ENCODE peak calls at places on chromosomes 2 and 18, in ten cellular contexts. One of them, this sample, is unnamed.
A peak's percentile ranks its signal among the peaks of the same experiment; 100 is the strongest.

GRCh38 chr2:20516291-20516645 is 69.4 kb downstream of the RHOB start:
- DNase-seq in CD8-positive, alpha-beta memory T cell: no peak
- DNase-seq in neuronal stem cell: no peak
- DNase-seq in effector memory CD4-positive, alpha-beta T cell: no peak
- DNase-seq in lung: no peak
- DNase-seq in RWPE1: no peak
- DNase-seq in neural progenitor cell: no peak
- DNase-seq in brain microvascular endothelial cell: no peak
- DNase-seq in psoas muscle: no peak
- DNase-seq in CD4-positive, alpha-beta T cell: no peak
- DNase-seq in this sample: no peak

GRCh38 chr2:126995652-126996377 is 97.1 kb downstream of the TEX51 start:
- DNase-seq in CD8-positive, alpha-beta memory T cell: no peak
- DNase-seq in neuronal stem cell: no peak
- DNase-seq in effector memory CD4-positive, alpha-beta T cell: no peak
- DNase-seq in lung: no peak
- DNase-seq in RWPE1: no peak
- DNase-seq in neural progenitor cell: no peak
- DNase-seq in brain microvascular endothelial cell: no peak
- DNase-seq in psoas muscle: no peak
- DNase-seq in CD4-positive, alpha-beta T cell: no peak
- DNase-seq in this sample: no peak

GRCh38 chr2:22355816-22356433 is 1029.1 kb upstream of the KLHL29 start:
- DNase-seq in CD8-positive, alpha-beta memory T cell: peak; percentile 1
- DNase-seq in neuronal stem cell: peak; percentile 69
- DNase-seq in effector memory CD4-positive, alpha-beta T cell: no peak
- DNase-seq in lung: peak; percentile 49
- DNase-seq in RWPE1: peak; percentile 20
- DNase-seq in neural progenitor cell: peak; percentile 70
- DNase-seq in brain microvascular endothelial cell: peak; percentile 19
- DNase-seq in psoas muscle: peak; percentile 61
- DNase-seq in CD4-positive, alpha-beta T cell: no peak
- DNase-seq in this sample: peak; percentile 53

GRCh38 chr2:238080518-238080917 is 19.6 kb upstream of the ESPNL start:
- DNase-seq in CD8-positive, alpha-beta memory T cell: no peak
- DNase-seq in neuronal stem cell: no peak
- DNase-seq in effector memory CD4-positive, alpha-beta T cell: no peak
- DNase-seq in lung: no peak
- DNase-seq in RWPE1: no peak
- DNase-seq in neural progenitor cell: no peak
- DNase-seq in brain microvascular endothelial cell: no peak
- DNase-seq in psoas muscle: no peak
- DNase-seq in CD4-positive, alpha-beta T cell: no peak
- DNase-seq in this sample: no peak

GRCh38 chr18:27599202-27599829 is 414.2 kb upstream of the CHST9 start:
- DNase-seq in CD8-positive, alpha-beta memory T cell: no peak
- DNase-seq in neuronal stem cell: peak; percentile 57
- DNase-seq in effector memory CD4-positive, alpha-beta T cell: no peak
- DNase-seq in lung: no peak
- DNase-seq in RWPE1: peak; percentile 35
- DNase-seq in neural progenitor cell: peak; percentile 79
- DNase-seq in brain microvascular endothelial cell: peak; percentile 22
- DNase-seq in psoas muscle: peak; percentile 60
- DNase-seq in CD4-positive, alpha-beta T cell: no peak
- DNase-seq in this sample: peak; percentile 26

GRCh38 chr2:236675051-236675450 is 105.4 kb downstream of the ACKR3 start:
- DNase-seq in CD8-positive, alpha-beta memory T cell: no peak
- DNase-seq in neuronal stem cell: no peak
- DNase-seq in effector memory CD4-positive, alpha-beta T cell: no peak
- DNase-seq in lung: no peak
- DNase-seq in RWPE1: no peak
- DNase-seq in neural progenitor cell: no peak
- DNase-seq in brain microvascular endothelial cell: peak; percentile 54
- DNase-seq in psoas muscle: no peak
- DNase-seq in CD4-positive, alpha-beta T cell: no peak
- DNase-seq in this sample: no peak

GRCh38 chr2:42567806-42568429 is 514 bp upstream of the MTA3 start:
- DNase-seq in CD8-positive, alpha-beta memory T cell: no peak
- DNase-seq in neuronal stem cell: peak; percentile 50
- DNase-seq in effector memory CD4-positive, alpha-beta T cell: no peak
- DNase-seq in lung: peak; percentile 29
- DNase-seq in RWPE1: no peak
- DNase-seq in neural progenitor cell: peak; percentile 76
- DNase-seq in brain microvascular endothelial cell: peak; percentile 7
- DNase-seq in psoas muscle: peak; percentile 57
- DNase-seq in CD4-positive, alpha-beta T cell: peak; percentile 0
- DNase-seq in this sample: peak; percentile 39

GRCh38 chr2:143205106-143205764 is 76.0 kb downstream of the ARHGAP15 start:
- DNase-seq in CD8-positive, alpha-beta memory T cell: no peak
- DNase-seq in neuronal stem cell: no peak
- DNase-seq in effector memory CD4-positive, alpha-beta T cell: no peak
- DNase-seq in lung: no peak
- DNase-seq in RWPE1: peak; percentile 5
- DNase-seq in neural progenitor cell: no peak
- DNase-seq in brain microvascular endothelial cell: no peak
- DNase-seq in psoas muscle: no peak
- DNase-seq in CD4-positive, alpha-beta T cell: no peak
- DNase-seq in this sample: no peak

GRCh38 chr2:218886461-218886947 is 5.9 kb downstream of the WNT10A start:
- DNase-seq in CD8-positive, alpha-beta memory T cell: no peak
- DNase-seq in neuronal stem cell: no peak
- DNase-seq in effector memory CD4-positive, alpha-beta T cell: no peak
- DNase-seq in lung: no peak
- DNase-seq in RWPE1: no peak
- DNase-seq in neural progenitor cell: peak; percentile 45
- DNase-seq in brain microvascular endothelial cell: no peak
- DNase-seq in psoas muscle: no peak
- DNase-seq in CD4-positive, alpha-beta T cell: no peak
- DNase-seq in this sample: no peak

GRCh38 chr18:64854112-64854511 is 705.2 kb upstream of the LINC00305 start:
- DNase-seq in CD8-positive, alpha-beta memory T cell: no peak
- DNase-seq in neuronal stem cell: no peak
- DNase-seq in effector memory CD4-positive, alpha-beta T cell: no peak
- DNase-seq in lung: no peak
- DNase-seq in RWPE1: no peak
- DNase-seq in neural progenitor cell: no peak
- DNase-seq in brain microvascular endothelial cell: no peak
- DNase-seq in psoas muscle: no peak
- DNase-seq in CD4-positive, alpha-beta T cell: no peak
- DNase-seq in this sample: no peak

GRCh38 chr2:127153691-127154158 is 46.8 kb upstream of the BIN1 start:
- DNase-seq in CD8-positive, alpha-beta memory T cell: no peak
- DNase-seq in neuronal stem cell: no peak
- DNase-seq in effector memory CD4-positive, alpha-beta T cell: no peak
- DNase-seq in lung: no peak
- DNase-seq in RWPE1: peak; percentile 56
- DNase-seq in neural progenitor cell: no peak
- DNase-seq in brain microvascular endothelial cell: peak; percentile 88
- DNase-seq in psoas muscle: peak; percentile 86
- DNase-seq in CD4-positive, alpha-beta T cell: no peak
- DNase-seq in this sample: no peak

GRCh38 chr2:74886811-74887210 is 52.9 kb downstream of the HK2 start:
- DNase-seq in CD8-positive, alpha-beta memory T cell: no peak
- DNase-seq in neuronal stem cell: no peak
- DNase-seq in effector memory CD4-positive, alpha-beta T cell: no peak
- DNase-seq in lung: no peak
- DNase-seq in RWPE1: no peak
- DNase-seq in neural progenitor cell: peak; percentile 18
- DNase-seq in brain microvascular endothelial cell: no peak
- DNase-seq in psoas muscle: no peak
- DNase-seq in CD4-positive, alpha-beta T cell: no peak
- DNase-seq in this sample: no peak

GRCh38 chr18:31204833-31205232 is 42.2 kb upstream of the DSC1 start:
- DNase-seq in CD8-positive, alpha-beta memory T cell: no peak
- DNase-seq in neuronal stem cell: no peak
- DNase-seq in effector memory CD4-positive, alpha-beta T cell: no peak
- DNase-seq in lung: no peak
- DNase-seq in RWPE1: no peak
- DNase-seq in neural progenitor cell: no peak
- DNase-seq in brain microvascular endothelial cell: no peak
- DNase-seq in psoas muscle: no peak
- DNase-seq in CD4-positive, alpha-beta T cell: no peak
- DNase-seq in this sample: no peak

GRCh38 chr2:120497261-120497977 is 151.5 kb downstream of the INHBB start:
- DNase-seq in CD8-positive, alpha-beta memory T cell: no peak
- DNase-seq in neuronal stem cell: no peak
- DNase-seq in effector memory CD4-positive, alpha-beta T cell: no peak
- DNase-seq in lung: no peak
- DNase-seq in RWPE1: no peak
- DNase-seq in neural progenitor cell: no peak
- DNase-seq in brain microvascular endothelial cell: no peak
- DNase-seq in psoas muscle: no peak
- DNase-seq in CD4-positive, alpha-beta T cell: no peak
- DNase-seq in this sample: no peak

GRCh38 chr2:24201496-24201895 is 26.6 kb downstream of the FAM228A start:
- DNase-seq in CD8-positive, alpha-beta memory T cell: no peak
- DNase-seq in neuronal stem cell: no peak
- DNase-seq in effector memory CD4-positive, alpha-beta T cell: no peak
- DNase-seq in lung: no peak
- DNase-seq in RWPE1: no peak
- DNase-seq in neural progenitor cell: no peak
- DNase-seq in brain microvascular endothelial cell: no peak
- DNase-seq in psoas muscle: no peak
- DNase-seq in CD4-positive, alpha-beta T cell: no peak
- DNase-seq in this sample: no peak
- H3K27ac ChIP-seq in CD8-positive, alpha-beta memory T cell: no peak overlapping the region
- H3K27ac ChIP-seq in neuronal stem cell: no peak overlapping the region
- H3K27ac ChIP-seq in effector memory CD4-positive, alpha-beta T cell: no peak overlapping the region
- H3K27ac ChIP-seq in lung: no peak overlapping the region
- H3K27ac ChIP-seq in RWPE1: no peak overlapping the region
- H3K27ac ChIP-seq in neural progenitor cell: no peak overlapping the region
- H3K27ac ChIP-seq in brain microvascular endothelial cell: no peak overlapping the region
- H3K27ac ChIP-seq in psoas muscle: no peak overlapping the region
- H3K27ac ChIP-seq in CD4-positive, alpha-beta T cell: no peak overlapping the region
- H3K27ac ChIP-seq in this sample: no peak overlapping the region

GRCh38 chr2:159157361-159158045 is 129.0 kb downstream of the WDSUB1 start:
- DNase-seq in CD8-positive, alpha-beta memory T cell: no peak
- DNase-seq in neuronal stem cell: no peak
- DNase-seq in effector memory CD4-positive, alpha-beta T cell: no peak
- DNase-seq in lung: no peak
- DNase-seq in RWPE1: peak; percentile 59
- DNase-seq in neural progenitor cell: no peak
- DNase-seq in brain microvascular endothelial cell: no peak
- DNase-seq in psoas muscle: no peak
- DNase-seq in CD4-positive, alpha-beta T cell: no peak
- DNase-seq in this sample: no peak

GRCh38 chr2:159155315-159155714 is 131.2 kb downstream of the WDSUB1 start:
- DNase-seq in CD8-positive, alpha-beta memory T cell: no peak
- DNase-seq in neuronal stem cell: no peak
- DNase-seq in effector memory CD4-positive, alpha-beta T cell: no peak
- DNase-seq in lung: peak; percentile 75
- DNase-seq in RWPE1: peak; percentile 64
- DNase-seq in neural progenitor cell: no peak
- DNase-seq in brain microvascular endothelial cell: no peak
- DNase-seq in psoas muscle: no peak
- DNase-seq in CD4-positive, alpha-beta T cell: no peak
- DNase-seq in this sample: peak; percentile 91

GRCh38 chr2:159153463-159153862 is 133.0 kb downstream of the WDSUB1 start:
- DNase-seq in CD8-positive, alpha-beta memory T cell: no peak
- DNase-seq in neuronal stem cell: no peak
- DNase-seq in effector memory CD4-positive, alpha-beta T cell: no peak
- DNase-seq in lung: peak; percentile 67
- DNase-seq in RWPE1: peak; percentile 53
- DNase-seq in neural progenitor cell: no peak
- DNase-seq in brain microvascular endothelial cell: no peak
- DNase-seq in psoas muscle: no peak
- DNase-seq in CD4-positive, alpha-beta T cell: no peak
- DNase-seq in this sample: peak; percentile 49

GRCh38 chr2:159156834-159157233 is 129.7 kb downstream of the WDSUB1 start:
- DNase-seq in CD8-positive, alpha-beta memory T cell: no peak
- DNase-seq in neuronal stem cell: no peak
- DNase-seq in effector memory CD4-positive, alpha-beta T cell: no peak
- DNase-seq in lung: peak; percentile 43
- DNase-seq in RWPE1: peak; percentile 73
- DNase-seq in neural progenitor cell: no peak
- DNase-seq in brain microvascular endothelial cell: no peak
- DNase-seq in psoas muscle: no peak
- DNase-seq in CD4-positive, alpha-beta T cell: no peak
- DNase-seq in this sample: peak; percentile 89

GRCh38 chr2:159155791-159156190 is 130.7 kb downstream of the WDSUB1 start:
- DNase-seq in CD8-positive, alpha-beta memory T cell: no peak
- DNase-seq in neuronal stem cell: no peak
- DNase-seq in effector memory CD4-positive, alpha-beta T cell: no peak
- DNase-seq in lung: no peak
- DNase-seq in RWPE1: no peak
- DNase-seq in neural progenitor cell: no peak
- DNase-seq in brain microvascular endothelial cell: no peak
- DNase-seq in psoas muscle: no peak
- DNase-seq in CD4-positive, alpha-beta T cell: no peak
- DNase-seq in this sample: no peak
- H3K27ac ChIP-seq in CD8-positive, alpha-beta memory T cell: no peak overlapping the region
- H3K27ac ChIP-seq in neuronal stem cell: no peak overlapping the region
- H3K27ac ChIP-seq in effector memory CD4-positive, alpha-beta T cell: no peak overlapping the region
- H3K27ac ChIP-seq in lung: no peak overlapping the region
- H3K27ac ChIP-seq in RWPE1: peak overlapping the region; percentile 66
- H3K27ac ChIP-seq in neural progenitor cell: no peak overlapping the region
- H3K27ac ChIP-seq in brain microvascular endothelial cell: no peak overlapping the region
- H3K27ac ChIP-seq in psoas muscle: no peak overlapping the region
- H3K27ac ChIP-seq in CD4-positive, alpha-beta T cell: no peak overlapping the region
- H3K27ac ChIP-seq in this sample: peak overlapping the region; percentile 88

GRCh38 chr2:25655316-25655715 is 18.1 kb downstream of the DTNB start:
- DNase-seq in CD8-positive, alpha-beta memory T cell: no peak
- DNase-seq in neuronal stem cell: no peak
- DNase-seq in effector memory CD4-positive, alpha-beta T cell: no peak
- DNase-seq in lung: no peak
- DNase-seq in RWPE1: peak; percentile 79
- DNase-seq in neural progenitor cell: no peak
- DNase-seq in brain microvascular endothelial cell: no peak
- DNase-seq in psoas muscle: no peak
- DNase-seq in CD4-positive, alpha-beta T cell: no peak
- DNase-seq in this sample: no peak
- H3K27ac ChIP-seq in CD8-positive, alpha-beta memory T cell: no peak overlapping the region
- H3K27ac ChIP-seq in neuronal stem cell: no peak overlapping the region
- H3K27ac ChIP-seq in effector memory CD4-positive, alpha-beta T cell: no peak overlapping the region
- H3K27ac ChIP-seq in lung: no peak overlapping the region
- H3K27ac ChIP-seq in RWPE1: no peak overlapping the region
- H3K27ac ChIP-seq in neural progenitor cell: no peak overlapping the region
- H3K27ac ChIP-seq in brain microvascular endothelial cell: no peak overlapping the region
- H3K27ac ChIP-seq in psoas muscle: no peak overlapping the region
- H3K27ac ChIP-seq in CD4-positive, alpha-beta T cell: no peak overlapping the region
- H3K27ac ChIP-seq in this sample: no peak overlapping the region

GRCh38 chr2:139759000-139759505 is 978.9 kb upstream of the NXPH2 start:
- DNase-seq in CD8-positive, alpha-beta memory T cell: no peak
- DNase-seq in neuronal stem cell: no peak
- DNase-seq in effector memory CD4-positive, alpha-beta T cell: no peak
- DNase-seq in lung: no peak
- DNase-seq in RWPE1: no peak
- DNase-seq in neural progenitor cell: no peak
- DNase-seq in brain microvascular endothelial cell: no peak
- DNase-seq in psoas muscle: no peak
- DNase-seq in CD4-positive, alpha-beta T cell: no peak
- DNase-seq in this sample: no peak
- H3K27ac ChIP-seq in CD8-positive, alpha-beta memory T cell: no peak overlapping the region
- H3K27ac ChIP-seq in neuronal stem cell: no peak overlapping the region
- H3K27ac ChIP-seq in effector memory CD4-positive, alpha-beta T cell: no peak overlapping the region
- H3K27ac ChIP-seq in lung: no peak overlapping the region
- H3K27ac ChIP-seq in RWPE1: no peak overlapping the region
- H3K27ac ChIP-seq in neural progenitor cell: no peak overlapping the region
- H3K27ac ChIP-seq in brain microvascular endothelial cell: no peak overlapping the region
- H3K27ac ChIP-seq in psoas muscle: no peak overlapping the region
- H3K27ac ChIP-seq in CD4-positive, alpha-beta T cell: no peak overlapping the region
- H3K27ac ChIP-seq in this sample: no peak overlapping the region

This sample was measured in thyroid gland.